ENCODE peak calls at places on chromosome 11, in nine cellular contexts. P is pancreas, K is neural crest cell, V is amniotic stem cell, W is neuronal stem cell, R is type B pancreatic cell, O is NAMALWA, H is EH, T is RWPE1. G is an unnamed sample.

GRCh38 chr11:87463486-87464102 is 425.9 kb downstream of the TMEM135 start:
- DNase-seq in P (no peak), K (peak), V (no peak), W (peak), R (no peak), O (peak), H (peak), T (peak), G (peak)

GRCh38 chr11:73399159-73400090 is 23.2 kb downstream of the RELT start:
- DNase-seq in P (no peak), K (no peak), V (no peak), W (no peak), R (no peak), O (no peak), H (no peak), T (no peak), G (no peak)

GRCh38 chr11:8345179-8345578 is 81.5 kb upstream of the LMO1 start:
- DNase-seq in P (no peak), K (no peak), V (no peak), W (no peak), R (no peak), O (no peak), H (no peak), T (no peak), G (no peak)

GRCh38 chr11:44434191-44434590 is 124.3 kb upstream of the ALX4 start:
- DNase-seq in P (no peak), K (no peak), V (no peak), W (no peak), R (no peak), O (no peak), H (no peak), T (no peak), G (no peak)

GRCh38 chr11:19437760-19438159 is 197.0 kb upstream of the E2F8 start:
- DNase-seq in P (no peak), K (no peak), V (peak), W (no peak), R (no peak), O (no peak), H (peak), T (peak), G (peak)

GRCh38 chr11:68216171-68216938 is 3.3 kb upstream of the KMT5B start:
- DNase-seq in P (peak), K (no peak), V (no peak), W (no peak), R (no peak), O (no peak), H (no peak), T (no peak), G (no peak)

GRCh38 chr11:64876835-64877341 is 1.5 kb downstream of the EHD1 start:
- DNase-seq in P (no peak), K (no peak), V (peak), W (no peak), R (no peak), O (peak), H (peak), T (peak), G (peak)

GRCh38 chr11:10591741-10592140 is 23.3 kb upstream of the LYVE1 start:
- DNase-seq in P (no peak), K (no peak), V (no peak), W (no peak), R (no peak), O (no peak), H (no peak), T (no peak), G (no peak)

GRCh38 chr11:133968300-133968699 is 11.5 kb upstream of the IGSF9B start:
- DNase-seq in P (no peak), K (peak), V (no peak), W (peak), R (no peak), O (no peak), H (no peak), T (no peak), G (no peak)

GRCh38 chr11:60854847-60855725 is 664 bp downstream of the PTGDR2 start:
- DNase-seq in P (no peak), K (no peak), V (no peak), W (no peak), R (no peak), O (no peak), H (no peak), T (no peak), G (no peak)

GRCh38 chr11:131749100-131749499 is 378.7 kb downstream of the NTM start:
- DNase-seq in P (no peak), K (no peak), V (peak), W (no peak), R (no peak), O (no peak), H (peak), T (no peak), G (peak)

GRCh38 chr11:125429174-125429707 is 66.8 kb downstream of the FEZ1 start:
- DNase-seq in P (no peak), K (peak), V (no peak), W (peak), R (no peak), O (peak), H (peak), T (peak), G (peak)

GRCh38 chr11:73249858-73250773 is 22.0 kb upstream of the P2RY6 start:
- DNase-seq in P (no peak), K (no peak), V (no peak), W (no peak), R (no peak), O (no peak), H (no peak), T (no peak), G (no peak)

GRCh38 chr11:134592391-134592990 is 180.4 kb upstream of the B3GAT1 start:
- DNase-seq in P (no peak), K (peak), V (no peak), W (peak), R (peak), O (peak), H (no peak), T (no peak), G (no peak)

GRCh38 chr11:64241430-64242153 is 697 bp downstream of the FKBP2 start:
- DNase-seq in P (peak), K (peak), V (peak), W (peak), R (peak), O (peak), H (peak), T (peak), G (peak)

GRCh38 chr11:115990004-115990447 is 485.8 kb upstream of the CADM1 start:
- DNase-seq in P (no peak), K (peak), V (no peak), W (no peak), R (no peak), O (peak), H (no peak), T (no peak), G (no peak)

G was measured in AG10803.